ENCODE peak calls at places on chromosomes 7 and 10, in nine cellular contexts. F is breast epithelium, W is left ventricle myocardium inferior, H is pancreas, V is fibroblast of mammary gland, A is kidney, S is fibroblast of lung, R is heart right ventricle, Y is cardiac fibroblast. K is an unnamed sample.

GRCh38 chr7:128704909-128705308 is 32.8 kb downstream of the GARIN1A start:
- DNase-seq in F (no peak), W (no peak), H (no peak), V (no peak), A (no peak), S (no peak), R (no peak), Y (no peak), K (no peak)

GRCh38 chr10:87761892-87762291 is 56.1 kb downstream of the ATAD1 start:
- DNase-seq in F (no peak), W (no peak), H (no peak), V (peak; percentile 87), A (no peak), S (peak; percentile 79), R (no peak), Y (peak; percentile 61), K (peak; percentile 79)

GRCh38 chr10:82866424-82867020 is 991.5 kb downstream of the NRG3 start:
- DNase-seq in F (no peak), W (no peak), H (no peak), V (peak; percentile 70), A (no peak), S (peak; percentile 90), R (no peak), Y (peak; percentile 51), K (peak; percentile 58)

GRCh38 chr7:149003560-149004305 is 24.6 kb downstream of the PDIA4 start:
- DNase-seq in F (no peak), W (no peak), H (no peak), V (no peak), A (no peak), S (no peak), R (no peak), Y (no peak), K (no peak)

GRCh38 chr10:114429581-114430335 is 25.5 kb upstream of the AFAP1L2 start:
- DNase-seq in F (no peak), W (no peak), H (no peak), V (no peak), A (no peak), S (no peak), R (no peak), Y (no peak), K (no peak)

GRCh38 chr7:54689394-54690058 is 69.5 kb downstream of the SEC61G start:
- DNase-seq in F (no peak), W (no peak), H (no peak), V (peak; percentile 3), A (no peak), S (no peak), R (no peak), Y (peak; percentile 13), K (no peak)

GRCh38 chr7:44072364-44073231 is 7.2 kb upstream of the PGAM2 start:
- DNase-seq in F (peak; percentile 56), W (peak; percentile 82), H (peak; percentile 40), V (peak; percentile 91), A (peak; percentile 94), S (peak; percentile 82), R (peak; percentile 81), Y (peak; percentile 90), K (peak; percentile 89)

GRCh38 chr7:40531946-40532345 is 397.1 kb downstream of the SUGCT start:
- DNase-seq in F (no peak), W (no peak), H (no peak), V (no peak), A (no peak), S (no peak), R (no peak), Y (no peak), K (no peak)

GRCh38 chr10:92822964-92823363 is 25.4 kb upstream of the EXOC6 start:
- DNase-seq in F (no peak), W (no peak), H (no peak), V (no peak), A (no peak), S (peak; percentile 30), R (no peak), Y (peak; percentile 43), K (no peak)

GRCh38 chr10:14296081-14296709 is 34.5 kb downstream of the FRMD4A start:
- DNase-seq in F (no peak), W (no peak), H (peak; percentile 78), V (no peak), A (no peak), S (peak; percentile 42), R (no peak), Y (peak; percentile 5), K (no peak)

GRCh38 chr10:61404771-61405170 is 48.4 kb downstream of the TMEM26 start:
- DNase-seq in F (no peak), W (no peak), H (no peak), V (peak; percentile 61), A (no peak), S (peak; percentile 93), R (no peak), Y (peak; percentile 25), K (peak; percentile 53)

GRCh38 chr10:32120147-32120546 is 63.9 kb upstream of the KIF5B start:
- DNase-seq in F (no peak), W (no peak), H (no peak), V (no peak), A (no peak), S (no peak), R (no peak), Y (no peak), K (no peak)

GRCh38 chr10:78290131-78290750 is 256.6 kb downstream of the RPS24 start:
- DNase-seq in F (no peak), W (no peak), H (no peak), V (no peak), A (no peak), S (peak; percentile 33), R (no peak), Y (no peak), K (no peak)

GRCh38 chr7:151243411-151244155 is 4.9 kb downstream of the SMARCD3 start:
- DNase-seq in F (no peak), W (no peak), H (no peak), V (no peak), A (peak; percentile 37), S (no peak), R (no peak), Y (no peak), K (no peak)

GRCh38 chr7:150428671-150429451 is 21.6 kb upstream of the GIMAP8 start:
- DNase-seq in F (peak; percentile 51), W (no peak), H (no peak), V (peak; percentile 82), A (no peak), S (peak; percentile 87), R (no peak), Y (peak; percentile 57), K (peak; percentile 76)

GRCh38 chr10:278707-279106 is 143.5 kb downstream of the ZMYND11 start:
- DNase-seq in F (no peak), W (no peak), H (no peak), V (no peak), A (no peak), S (no peak), R (no peak), Y (no peak), K (no peak)

GRCh38 chr10:282294-283139 is 147.3 kb downstream of the ZMYND11 start:
- DNase-seq in F (no peak), W (no peak), H (no peak), V (peak; percentile 66), A (no peak), S (peak; percentile 72), R (no peak), Y (no peak), K (peak; percentile 32)

GRCh38 chr10:277963-278362 is 142.7 kb downstream of the ZMYND11 start:
- DNase-seq in F (no peak), W (no peak), H (no peak), V (no peak), A (no peak), S (no peak), R (no peak), Y (no peak), K (no peak)

GRCh38 chr10:279232-279631 is 144.0 kb downstream of the ZMYND11 start:
- DNase-seq in F (no peak), W (no peak), H (no peak), V (no peak), A (no peak), S (no peak), R (no peak), Y (no peak), K (no peak)

GRCh38 chr10:279655-280054 is 144.4 kb downstream of the ZMYND11 start:
- DNase-seq in F (no peak), W (no peak), H (no peak), V (no peak), A (no peak), S (no peak), R (no peak), Y (no peak), K (no peak)
- TF ChIP-seq CTCF in F (no peak), W (no peak), H (no peak), V (no peak), A (no peak), S (no peak), R (no peak), Y (no peak), K (no peak)

GRCh38 chr7:70681847-70682350 is 450.0 kb upstream of the GALNT17 start:
- DNase-seq in F (no peak), W (no peak), H (no peak), V (no peak), A (no peak), S (no peak), R (no peak), Y (no peak), K (no peak)
- H3K4me3 ChIP-seq in F (peak overlapping the region; percentile 25), W (peak overlapping the region; percentile 14), H (no peak overlapping the region), V (no peak overlapping the region), A (no peak overlapping the region), S (peak overlapping the region; percentile 9), R (peak overlapping the region; percentile 15), Y (no peak overlapping the region), K (peak overlapping the region; percentile 30)

GRCh38 chr10:43105793-43106158 is 28.9 kb downstream of the RET start:
- DNase-seq in F (no peak), W (no peak), H (no peak), V (no peak), A (no peak), S (no peak), R (no peak), Y (no peak), K (no peak)
- TF ChIP-seq CTCF in F (no peak), W (peak; percentile 39), H (no peak), V (no peak), A (no peak), S (no peak), R (peak; percentile 36), Y (no peak), K (no peak)

GRCh38 chr7:155533827-155534690 is 12.3 kb downstream of the CNPY1 start:
- DNase-seq in F (no peak), W (no peak), H (no peak), V (peak; percentile 6), A (peak; percentile 68), S (no peak), R (no peak), Y (peak; percentile 16), K (peak; percentile 34)

GRCh38 chr7:155532792-155533119 is 13.6 kb downstream of the CNPY1 start:
- DNase-seq in F (no peak), W (no peak), H (no peak), V (no peak), A (no peak), S (no peak), R (no peak), Y (no peak), K (no peak)

GRCh38 chr7:155534691-155535090 is 11.7 kb downstream of the CNPY1 start:
- DNase-seq in F (no peak), W (no peak), H (no peak), V (no peak), A (peak; percentile 49), S (no peak), R (no peak), Y (no peak), K (no peak)

GRCh38 chr7:155531686-155532085 is 14.7 kb downstream of the CNPY1 start:
- DNase-seq in F (no peak), W (no peak), H (no peak), V (no peak), A (peak; percentile 71), S (no peak), R (no peak), Y (no peak), K (no peak)

GRCh38 chr7:155533120-155533826 is 13.1 kb downstream of the CNPY1 start:
- DNase-seq in F (no peak), W (no peak), H (no peak), V (peak; percentile 1), A (peak; percentile 51), S (no peak), R (no peak), Y (no peak), K (no peak)
- H3K4me3 ChIP-seq in F (peak overlapping the region; percentile 54), W (peak overlapping the region; percentile 54), H (peak overlapping the region; percentile 26), V (no peak overlapping the region), A (no peak overlapping the region), S (no peak overlapping the region), R (peak overlapping the region; percentile 34), Y (no peak overlapping the region), K (no peak overlapping the region)

K was measured in foreskin fibroblast.